ENCODE peak calls at places on chromosome 15, in four cellular contexts. G is fibroblast of the aortic adventitia; J is stimulated activated CD8-positive, alpha-beta memory T cell treated with anti-CD3 and anti-CD28 coated beads, Interleukin-12 subunit alpha, Interleukin-12 subunit beta, amount 100 ng/mL, for 4 hours; H is RCC 7860. N is an unnamed sample.

GRCh38 chr15:101111570-101112262 is 140.1 kb downstream of the CHSY1 start:
- DNase-seq in G (no peak), J (no peak), H (no peak), N (no peak)

GRCh38 chr15:39504812-39505211 is 76.1 kb upstream of the THBS1 start:
- DNase-seq in G (peak), J (no peak), H (peak), N (peak)

GRCh38 chr15:70380484-70380883 is 282.8 kb upstream of the TLE3 start:
- DNase-seq in H (no peak), J (no peak), G (no peak), N (no peak)

GRCh38 chr15:69275104-69275670 is 23.5 kb upstream of the PAQR5 start:
- DNase-seq in G (peak), J (no peak), H (no peak), N (no peak)

GRCh38 chr15:99712415-99712814 is 20.8 kb downstream of the LYSMD4 start:
- DNase-seq in H (no peak), J (no peak), G (no peak), N (no peak)

GRCh38 chr15:27454281-27455060 is 483.5 kb downstream of the GABRG3 start:
- DNase-seq in H (peak), G (peak), J (no peak), N (peak)

GRCh38 chr15:64686130-64686735 is 89.2 kb downstream of the RBPMS2 start:
- DNase-seq in G (peak), J (no peak), H (peak), N (peak)

GRCh38 chr15:85168642-85169173 is 187.1 kb downstream of the PDE8A start:
- DNase-seq in J (peak), H (no peak), G (no peak), N (peak)

GRCh38 chr15:80778964-80779657 is at the start of gene CEMIP:
- DNase-seq in G (peak), H (peak), J (no peak), N (peak)

GRCh38 chr15:25883860-25884259 is 20.7 kb upstream of the ATP10A start:
- DNase-seq in J (no peak), H (peak), G (peak), N (peak)

GRCh38 chr15:31379042-31379441 is 52.4 kb downstream of the KLF13 start:
- DNase-seq in G (no peak), J (no peak), H (no peak), N (no peak)

GRCh38 chr15:98896802-98897732 is 110.5 kb downstream of the PGPEP1L start:
- DNase-seq in G (peak), J (no peak), H (peak), N (peak)

GRCh38 chr15:69467636-69468035 is 15.0 kb downstream of the RPLP1 start:
- DNase-seq in J (no peak), H (no peak), G (no peak), N (no peak)

GRCh38 chr15:45021331-45021730 is 1.7 kb upstream of the SORD start:
- DNase-seq in G (peak), H (no peak), J (no peak), N (no peak)

GRCh38 chr15:76059320-76060097 is at the start of gene TMEM266:
- DNase-seq in G (peak), H (no peak), J (peak), N (peak)